ENCODE peak calls at places on chromosomes 4 and X, in seven cellular contexts. M is H9, V is hepatocyte, N is neural progenitor cell, H is tibial artery, U is heart right ventricle, I is heart left ventricle. D is an unnamed sample. For H3K4me1, the result is how much of the 10 kb centered on the place peaks cover.

GRCh38 chr4:85508654-85509053 is 33.7 kb downstream of the ARHGAP24 start:
- DNase-seq in M (no peak), V (no peak), N (no peak), H (no peak), U (no peak), I (no peak), D (no peak)

GRCh38 chrX:14963447-14964236 is 90.4 kb downstream of the MOSPD2 start:
- DNase-seq in M (no peak), V (no peak), N (no peak), H (no peak), U (no peak), I (no peak), D (no peak)

GRCh38 chr4:19947349-19947748 is 304.4 kb upstream of the SLIT2 start:
- DNase-seq in M (no peak), V (no peak), N (no peak), H (no peak), U (no peak), I (no peak), D (no peak)

GRCh38 chrX:49272426-49272825 is 2.8 kb downstream of the PPP1R3F start:
- DNase-seq in M (no peak), V (no peak), N (no peak), H (no peak), U (no peak), I (no peak), D (no peak)

GRCh38 chr4:38071801-38072567 is 111.8 kb downstream of the PTTG2 start:
- DNase-seq in M (no peak), V (no peak), N (no peak), H (no peak), U (peak), I (no peak), D (no peak)

GRCh38 chr4:20254517-20255250 is 3.0 kb downstream of the SLIT2 start:
- DNase-seq in M (peak), V (peak), N (peak), H (peak), U (peak), I (peak), D (no peak)

GRCh38 chr4:3414421-3415279 is 27.1 kb upstream of the HGFAC start:
- DNase-seq in M (peak), V (no peak), N (no peak), H (no peak), U (no peak), I (peak), D (no peak)

GRCh38 chr4:84878090-84878489 is 88.4 kb downstream of the WDFY3 start:
- DNase-seq in M (no peak), V (no peak), N (no peak), H (no peak), U (no peak), I (no peak), D (no peak)

GRCh38 chrX:24479924-24480722 is 15.0 kb downstream of the PDK3 start:
- DNase-seq in M (no peak), V (no peak), N (no peak), H (peak), U (no peak), I (no peak), D (peak)

GRCh38 chrX:40167240-40168182 is 69.8 kb upstream of the BCOR start:
- DNase-seq in M (peak), V (peak), N (peak), H (no peak), U (no peak), I (peak), D (no peak)
- H3K4me1 ChIP-seq in M (under half), V (half or more), N (under half), H (under half), U (under half), I (under half), D (under half)

DNA sequence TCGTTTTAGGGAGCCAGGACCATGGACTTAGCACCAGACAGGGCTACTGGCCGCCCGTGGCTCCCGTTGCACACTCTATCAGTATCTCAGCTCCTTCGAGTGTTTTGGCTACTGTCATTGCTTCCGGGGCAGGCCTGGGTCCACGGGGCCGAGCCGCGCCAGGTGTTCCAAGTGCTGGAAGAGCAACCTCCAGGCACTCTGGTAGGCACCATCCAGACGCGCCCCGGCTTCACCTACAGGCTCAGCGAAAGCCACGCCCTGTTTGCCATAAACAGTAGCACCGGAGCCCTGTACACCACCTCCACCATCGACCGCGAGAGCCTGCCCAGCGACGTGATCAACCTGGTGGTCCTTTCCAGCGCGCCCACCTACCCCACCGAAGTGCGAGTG is 1.6 kb downstream of the FAT4 start:
- DNase-seq in M (peak), V (peak), N (peak), H (peak), U (peak), I (peak), D (peak)
- H3K27ac ChIP-seq in M (no peak), V (peak), N (no peak), H (peak), U (peak), I (peak), D (peak)

GRCh38 chrX:973010-973409 is 239.4 kb downstream of the CRLF2 start:
- DNase-seq in M (no peak), V (no peak), N (no peak), H (no peak), U (no peak), I (peak), D (no peak)

GRCh38 chrX:966396-967070 is 245.9 kb downstream of the CRLF2 start:
- DNase-seq in M (no peak), V (no peak), N (no peak), H (no peak), U (no peak), I (no peak), D (no peak)

GRCh38 chrX:964831-965416 is 247.5 kb downstream of the CRLF2 start:
- DNase-seq in M (no peak), V (no peak), N (no peak), H (no peak), U (no peak), I (no peak), D (no peak)

DNA sequence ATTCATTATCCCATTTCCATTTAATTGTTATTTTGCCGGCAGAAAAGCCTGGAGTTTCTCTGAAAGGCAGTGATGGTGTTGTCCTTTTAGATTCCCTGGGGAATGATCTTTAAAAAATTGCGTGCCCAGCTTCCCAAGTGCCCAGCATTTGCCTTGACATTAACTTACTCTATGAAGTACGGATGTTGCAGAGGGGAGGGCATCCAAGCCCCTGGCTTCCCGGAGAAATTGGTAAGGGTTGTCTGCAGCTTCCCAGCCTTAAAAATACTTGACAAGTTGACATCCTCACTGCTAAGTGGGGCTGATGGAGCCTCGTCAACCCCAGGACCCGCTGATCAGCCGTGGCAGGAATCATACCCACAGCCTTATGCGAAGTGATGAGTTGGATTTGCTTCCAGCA is 244.1 kb downstream of the CRLF2 start:
- DNase-seq in M (no peak), V (no peak), N (no peak), H (no peak), U (no peak), I (no peak), D (no peak)
- TF ChIP-seq CTCF in M (no peak), V (no peak), N (no peak), H (no peak), U (no peak), I (no peak), D (no peak)

DNA sequence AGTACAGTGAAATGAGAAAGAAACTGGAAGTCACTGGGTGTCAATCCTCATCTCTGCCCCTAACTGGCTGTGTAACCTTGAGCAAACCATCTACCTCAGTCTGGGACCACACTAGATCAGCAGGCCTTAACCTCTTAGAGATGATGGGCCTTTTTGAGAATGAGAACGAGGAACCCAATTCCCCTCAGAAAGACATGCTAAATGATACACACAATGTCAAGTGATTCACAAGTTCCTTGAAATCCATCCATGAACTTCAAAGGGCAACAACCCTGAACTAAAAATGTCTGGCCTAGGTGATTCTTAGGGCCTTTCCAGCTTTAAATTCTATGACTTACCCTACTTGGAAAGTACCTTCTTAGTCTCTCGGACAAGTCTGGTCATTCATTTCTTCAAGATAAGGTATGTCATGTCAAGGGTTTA is 47.4 kb downstream of the ACSL4 start:
- DNase-seq in M (no peak), V (no peak), N (no peak), H (no peak), U (no peak), I (no peak), D (no peak)
- H3K4me1 ChIP-seq in M (under half), V (under half), N (under half), H (under half), U (under half), I (under half), D (under half)

DNA sequence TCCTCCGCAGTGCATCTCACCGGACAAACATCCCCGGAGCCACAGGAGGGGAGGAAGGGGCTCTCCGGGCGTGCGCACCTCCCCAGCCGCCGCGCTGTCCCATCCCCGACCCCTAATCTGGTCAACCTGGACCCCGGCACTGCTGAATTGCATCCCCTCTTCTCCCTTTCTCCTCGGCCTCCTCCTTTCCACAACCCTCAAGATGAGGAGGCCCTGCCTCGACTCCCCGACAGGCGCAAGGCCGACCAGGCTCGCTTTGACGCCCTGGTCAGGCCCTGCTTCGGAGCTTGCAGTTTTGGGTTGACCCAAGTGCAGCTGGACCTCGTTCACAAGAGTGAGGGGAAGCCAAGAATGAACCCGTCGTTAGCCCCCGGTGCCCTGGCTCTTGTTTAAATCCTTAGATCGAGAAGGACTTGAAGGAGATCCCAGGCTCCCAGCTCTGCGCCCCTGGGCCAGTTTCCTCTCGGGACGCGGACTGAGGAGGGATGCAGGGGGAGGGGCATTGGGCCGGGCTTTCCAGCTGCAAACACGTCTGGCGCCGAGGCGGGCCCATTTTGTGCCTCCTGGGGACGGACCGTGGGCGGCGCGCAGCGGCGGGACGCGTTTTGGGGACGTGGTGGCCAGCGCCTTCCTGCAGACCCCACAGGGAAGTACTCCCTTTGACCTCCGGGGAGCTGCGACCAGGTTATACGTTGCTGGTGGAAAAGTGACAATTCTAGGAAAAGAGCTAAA is 2.5 kb downstream of the PDGFRA start:
- DNase-seq in M (peak), V (peak), N (peak), H (peak), U (peak), I (peak), D (no peak)
- H3K27ac ChIP-seq in M (no peak), V (peak), N (no peak), H (peak), U (peak), I (peak), D (peak)

GRCh38 chrX:47625365-47625764 is 4.4 kb downstream of the CFP start:
- DNase-seq in M (no peak), V (no peak), N (no peak), H (no peak), U (no peak), I (no peak), D (no peak)

GRCh38 chrX:47631676-47632075 is 1.9 kb upstream of the CFP start:
- DNase-seq in M (no peak), V (no peak), N (no peak), H (no peak), U (no peak), I (no peak), D (no peak)

GRCh38 chrX:47629419-47630210 is at the start of gene CFP:
- DNase-seq in M (no peak), V (no peak), N (no peak), H (no peak), U (no peak), I (no peak), D (no peak)

GRCh38 chrX:47632664-47633063 is 2.9 kb upstream of the CFP start:
- DNase-seq in M (no peak), V (no peak), N (no peak), H (no peak), U (no peak), I (no peak), D (no peak)

GRCh38 chrX:47628980-47629379 is 750 bp downstream of the CFP start:
- DNase-seq in M (peak), V (no peak), N (no peak), H (no peak), U (no peak), I (no peak), D (no peak)
- TF ChIP-seq CTCF in M (peak), V (no peak), N (no peak), H (no peak), U (no peak), I (no peak), D (no peak)

GRCh38 chr4:1241936-1242505 is 6.9 kb downstream of the CTBP1 start:
- DNase-seq in M (no peak), V (peak), N (no peak), H (peak), U (peak), I (peak), D (peak)

GRCh38 chr4:1242506-1243450 is 6.2 kb downstream of the CTBP1 start:
- DNase-seq in M (no peak), V (peak), N (no peak), H (peak), U (peak), I (no peak), D (no peak)

GRCh38 chr4:1244081-1244977 is 4.6 kb downstream of the CTBP1 start:
- DNase-seq in M (no peak), V (peak), N (no peak), H (peak), U (peak), I (peak), D (no peak)

GRCh38 chr4:1244978-1245471 is 3.9 kb downstream of the CTBP1 start:
- DNase-seq in M (no peak), V (no peak), N (no peak), H (peak), U (peak), I (no peak), D (no peak)

GRCh38 chr4:1243451-1244080 is 5.4 kb downstream of the CTBP1 start:
- DNase-seq in M (peak), V (peak), N (no peak), H (peak), U (peak), I (peak), D (no peak)
- H3K4me1 ChIP-seq in M (under half), V (under half), N (under half), H (under half), U (half or more), I (half or more), D (half or more)

GRCh38 chr4:121554377-121554776 is 142.4 kb downstream of the ANXA5 start:
- DNase-seq in M (no peak), V (peak), N (no peak), H (no peak), U (no peak), I (no peak), D (no peak)
- H3K27ac ChIP-seq in M (no peak), V (no peak), N (no peak), H (no peak), U (peak), I (peak), D (no peak)

DNA sequence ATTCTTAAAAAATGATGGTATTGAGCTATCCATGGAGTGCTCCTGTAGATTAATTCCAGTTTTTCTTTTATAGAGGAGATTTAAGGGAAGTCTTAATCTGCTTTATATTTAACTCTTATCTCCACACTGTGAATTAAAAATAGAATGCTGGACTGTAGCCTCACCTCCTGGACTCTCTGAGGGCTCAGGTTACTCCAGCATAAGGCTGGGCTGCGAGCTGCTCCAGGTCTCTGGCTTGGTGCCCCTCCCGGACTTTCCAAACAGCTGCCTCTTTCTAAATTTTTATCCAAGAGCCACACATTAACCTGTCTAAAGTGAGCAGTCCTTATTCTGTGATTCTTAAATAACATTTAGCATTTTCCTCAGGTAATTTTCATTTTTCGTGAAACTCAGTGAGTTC is 218.7 kb upstream of the JADE1 start:
- DNase-seq in M (no peak), V (no peak), N (no peak), H (no peak), U (peak), I (no peak), D (peak)
- TF ChIP-seq CTCF in M (no peak), V (no peak), N (no peak), H (no peak), U (no peak), I (no peak), D (no peak)

GRCh38 chr4:159298502-159298901 is 195.6 kb downstream of the RAPGEF2 start:
- DNase-seq in M (no peak), V (no peak), N (no peak), H (no peak), U (no peak), I (no peak), D (no peak)
- H3K4me1 ChIP-seq in M (under half), V (under half), N (under half), H (under half), U (under half), I (under half), D (under half)